ENCODE peak calls at places on chromosomes 4 and X, in four cellular contexts. V, P, N and L are unnamed samples.

GRCh38 chrX:94743478-94743877 is 1069.5 kb downstream of the FAM133A start:
- DNase-seq in N (no peak), P (no peak), V (no peak), L (no peak)

GRCh38 chr4:7393491-7394183 is 41.1 kb downstream of the PSAPL1 start:
- DNase-seq in V (peak; percentile 26), N (no peak), P (no peak), L (no peak)

GRCh38 chrX:19814240-19814639 is 73.2 kb downstream of the SH3KBP1 start:
- DNase-seq in N (no peak), V (no peak), P (no peak), L (no peak)

GRCh38 chrX:16123222-16123786 is at the start of gene GRPR:
- DNase-seq in V (peak; percentile 73), N (peak; percentile 92), P (peak; percentile 90), L (peak; percentile 75)

GRCh38 chrX:50054147-50054546 is 131.8 kb downstream of the CLCN5 start:
- DNase-seq in P (no peak), N (no peak), V (no peak), L (no peak)

GRCh38 chr4:52368895-52369294 is 290.2 kb downstream of the USP46 start:
- DNase-seq in V (no peak), N (no peak), P (no peak), L (no peak)

GRCh38 chr4:152729466-152729865 is 49.7 kb upstream of the TMEM154 start:
- DNase-seq in V (no peak), P (no peak), N (peak; percentile 11), L (no peak)

GRCh38 chr4:126991965-126992364 is 640.8 kb upstream of the INTU start:
- DNase-seq in N (peak; percentile 47), V (no peak), P (no peak), L (no peak)

GRCh38 chr4:93897559-93897958 is 69.0 kb downstream of the ATOH1 start:
- DNase-seq in V (no peak), N (no peak), P (no peak), L (peak; percentile 33)

GRCh38 chrX:53280703-53281320 is 572 bp downstream of the IQSEC2 start:
- DNase-seq in P (peak; percentile 47), N (peak; percentile 35), V (peak; percentile 70), L (peak; percentile 59)

GRCh38 chr4:113684534-113685091 is 76.9 kb downstream of the CAMK2D start:
- DNase-seq in P (peak; percentile 57), N (peak; percentile 84), V (peak; percentile 69), L (peak; percentile 69)

GRCh38 chr4:17066972-17067371 is 168.5 kb upstream of the LDB2 start:
- DNase-seq in V (no peak), P (peak; percentile 90), N (peak; percentile 94), L (no peak)

GRCh38 chrX:53188763-53189162 is 36.2 kb downstream of the KDM5C start:
- DNase-seq in V (no peak), N (peak; percentile 39), P (peak; percentile 5), L (no peak)

GRCh38 chr4:97153042-97153441 is 990.2 kb downstream of the STPG2 start:
- DNase-seq in N (no peak), V (no peak), P (peak; percentile 9), L (peak; percentile 14)

GRCh38 chr4:155687380-155687982 is 20.8 kb downstream of the GUCY1A1 start:
- DNase-seq in V (no peak), P (no peak), N (no peak), L (no peak)

GRCh38 chr4:8307126-8307525 is 37.6 kb downstream of the HTRA3 start:
- DNase-seq in P (no peak), V (no peak), N (no peak), L (no peak)

GRCh38 chr4:142480244-142480643 is 365.9 kb downstream of the INPP4B start:
- DNase-seq in P (peak; percentile 74), N (peak; percentile 37), V (no peak), L (no peak)

DNA sequence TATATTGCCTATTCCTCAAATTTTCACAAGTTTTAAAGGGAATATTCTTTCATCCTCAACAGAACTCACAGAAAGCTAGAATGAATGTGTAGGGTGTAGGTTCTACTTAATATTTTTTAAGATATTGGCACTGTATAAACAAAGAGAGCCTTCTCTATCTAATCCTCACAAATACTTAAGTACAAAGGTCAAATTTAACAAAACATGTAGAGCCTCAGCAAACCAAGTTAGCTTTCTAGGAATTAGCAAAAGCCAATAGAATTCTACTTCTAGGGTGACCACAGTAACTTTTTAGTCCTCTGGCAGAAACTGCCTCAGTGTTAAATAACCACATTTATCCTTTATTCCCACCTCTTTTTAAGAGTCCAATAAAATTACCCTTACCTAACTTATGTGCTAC is 19.3 kb downstream of the DHX15 start:
- DNase-seq in N (no peak), P (no peak), V (no peak), L (no peak)
- H3K36me3 ChIP-seq in N (peaks cover 14% of the 10 kb centered on the region), P (peaks cover 9% of the 10 kb centered on the region), V (peaks cover 6% of the 10 kb centered on the region), L (no peaks in the 10 kb centered on the region)

DNA sequence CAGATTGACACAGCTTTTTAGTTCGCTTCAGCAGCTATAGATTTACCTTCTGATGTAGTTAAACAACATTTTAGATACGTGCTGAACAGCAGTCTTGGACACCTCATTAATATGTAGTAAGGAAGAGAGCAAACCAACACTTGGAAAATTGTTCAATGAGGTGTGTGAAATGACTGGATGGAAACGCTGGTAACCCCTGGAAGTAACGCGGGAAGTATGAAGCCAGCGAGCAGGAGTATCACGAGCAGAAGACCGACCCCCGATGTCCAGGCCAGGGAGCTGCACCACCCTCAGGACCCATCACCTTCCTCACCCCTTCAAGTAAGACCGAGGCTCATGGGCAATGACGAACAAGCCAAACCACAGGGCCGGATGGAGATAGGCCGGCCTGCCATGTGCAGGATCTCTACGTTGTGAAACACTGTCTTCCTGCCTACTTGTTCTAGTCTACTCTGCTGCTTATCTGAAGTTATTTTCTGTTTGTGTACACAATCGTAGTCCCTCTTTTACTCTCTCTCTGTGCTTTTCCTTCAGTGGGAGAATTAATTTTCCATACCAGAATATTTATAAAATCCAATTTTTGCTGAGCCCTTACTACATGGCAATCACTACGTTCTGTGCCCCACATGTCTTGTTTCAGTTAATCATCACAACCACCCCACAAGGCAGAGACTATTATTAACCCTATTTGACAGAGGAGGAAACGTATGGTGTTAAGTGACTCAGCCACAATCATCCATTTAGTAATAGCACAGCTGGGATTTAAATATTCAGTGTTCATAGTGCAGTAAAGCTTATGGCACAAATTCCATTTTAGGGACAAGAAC is 221.7 kb downstream of the APBB2 start:
- DNase-seq in P (peak; percentile 86), N (peak; percentile 88), V (no peak), L (no peak)
- H3K27ac ChIP-seq in P (peak overlapping the region; percentile 95), N (peak overlapping the region; percentile 54), V (peak overlapping the region; percentile 1), L (no peak overlapping the region)

GRCh38 chr4:2816401-2816954 is 23.6 kb downstream of the SH3BP2 start:
- DNase-seq in V (no peak), P (no peak), N (no peak), L (no peak)
- H3K36me3 ChIP-seq in V (peaks cover 9% of the 10 kb centered on the region), P (peaks cover 2% of the 10 kb centered on the region), N (peaks cover 11% of the 10 kb centered on the region), L (no peaks in the 10 kb centered on the region)

GRCh38 chrX:13398073-13398823 is 78.4 kb upstream of the ATXN3L start:
- DNase-seq in P (peak; percentile 98), N (peak; percentile 100), V (peak; percentile 83), L (peak; percentile 84)
- H3K27ac ChIP-seq in P (peak overlapping the region; percentile 91), N (peak overlapping the region; percentile 41), V (peak overlapping the region; percentile 24), L (peak overlapping the region; percentile 12)

GRCh38 chr4:184408711-184409081 is 65.7 kb downstream of the IRF2 start:
- DNase-seq in V (no peak), P (no peak), N (no peak), L (no peak)
- H3K36me3 ChIP-seq in V (peaks cover 42% of the 10 kb centered on the region), P (peaks cover 6% of the 10 kb centered on the region), N (peaks cover 38% of the 10 kb centered on the region), L (peaks cover 5% of the 10 kb centered on the region)

DNA sequence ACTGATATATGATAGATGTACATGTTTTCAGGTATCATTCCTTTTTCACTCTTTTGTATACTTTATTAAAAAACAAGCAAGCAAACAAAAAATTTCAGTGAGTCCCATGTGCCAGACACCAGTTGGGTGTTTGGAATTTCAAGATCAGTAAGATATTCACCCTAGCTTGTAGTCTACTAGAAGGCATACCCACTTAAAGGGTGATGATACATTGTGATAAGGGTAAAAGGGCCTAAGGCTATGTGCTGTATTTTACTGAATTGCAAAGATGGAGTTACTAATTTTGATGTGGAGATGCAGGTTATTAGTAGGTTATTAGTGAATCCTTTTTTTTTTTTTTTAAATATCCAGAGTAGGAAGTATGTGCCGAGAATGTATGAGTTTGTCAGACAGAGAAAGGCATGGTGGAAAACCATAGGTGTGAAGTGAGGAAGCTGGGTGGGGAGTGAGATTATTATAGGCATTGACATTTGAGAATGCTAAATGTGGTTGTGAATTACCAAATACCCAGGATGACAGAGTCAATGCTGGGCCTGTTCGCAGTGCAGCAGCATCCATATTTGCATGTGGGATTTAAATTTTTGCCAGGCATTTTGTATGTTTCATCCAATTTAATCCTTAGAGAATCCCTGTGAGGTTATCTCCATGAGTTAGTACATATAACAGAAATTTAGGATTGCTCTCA is 10.1 kb downstream of the STIM2 start:
- DNase-seq in P (no peak), V (no peak), N (no peak), L (no peak)
- H3K27ac ChIP-seq in P (no peak overlapping the region), V (no peak overlapping the region), N (no peak overlapping the region), L (no peak overlapping the region)

GRCh38 chr4:15552557-15553362 is 83.1 kb downstream of the CC2D2A start:
- DNase-seq in P (no peak), N (no peak), V (no peak), L (no peak)
- H3K36me3 ChIP-seq in P (peaks cover 17% of the 10 kb centered on the region), N (peaks cover 25% of the 10 kb centered on the region), V (peaks cover 5% of the 10 kb centered on the region), L (no peaks in the 10 kb centered on the region)